ENCODE peak calls at places on chromosomes 5 and 9, in ten cellular contexts. U, N, W, X, Z, J, T, G, B and S are unnamed samples.

GRCh38 chr5:171749365-171749764 is 36.3 kb upstream of the SMIM23 start:
- DNase-seq in T (no peak), B (no peak), J (no peak), N (no peak), G (no peak), U (no peak), W (no peak), X (no peak), Z (no peak), S (no peak)

GRCh38 chr5:82356808-82357671 is 78.9 kb upstream of the RPS23 start:
- DNase-seq in W (peak; percentile 97), U (peak; percentile 92), X (no peak), N (peak; percentile 21), G (peak; percentile 7), B (peak; percentile 34), Z (no peak), J (peak; percentile 75), T (peak; percentile 50), S (peak; percentile 19)

GRCh38 chr9:33751536-33752129 is 43.7 kb upstream of the PRSS3 start:
- DNase-seq in X (no peak), Z (no peak), T (no peak), B (no peak), G (no peak), U (no peak), J (no peak), N (no peak), W (no peak), S (no peak)

GRCh38 chr5:149035282-149035882 is 27.5 kb downstream of the SH3TC2 start:
- DNase-seq in J (peak; percentile 75), G (peak; percentile 10), N (peak; percentile 50), T (peak; percentile 79), W (peak; percentile 76), U (peak; percentile 84), Z (peak; percentile 74), X (peak; percentile 54), B (peak; percentile 54), S (peak; percentile 54)

GRCh38 chr5:10701567-10702039 is 59.4 kb downstream of the DAP start:
- DNase-seq in J (no peak), W (peak; percentile 70), B (no peak), T (no peak), U (peak; percentile 77), G (no peak), X (peak; percentile 61), N (peak; percentile 50), Z (peak; percentile 45), S (peak; percentile 62)

GRCh38 chr9:133687856-133688761 is 50.0 kb downstream of the SARDH start:
- DNase-seq in J (no peak), T (no peak), G (no peak), Z (no peak), U (no peak), N (no peak), W (no peak), X (no peak), B (no peak), S (no peak)

GRCh38 chr5:35900997-35901396 is 37.4 kb downstream of the CAPSL start:
- DNase-seq in G (no peak), T (no peak), J (no peak), W (no peak), Z (no peak), X (no peak), N (no peak), U (no peak), B (no peak), S (no peak)

GRCh38 chr5:147690595-147690994 is 91.9 kb downstream of the JAKMIP2 start:
- DNase-seq in J (no peak), B (no peak), X (peak; percentile 2), N (no peak), G (no peak), W (no peak), Z (no peak), T (peak; percentile 60), U (no peak), S (no peak)

GRCh38 chr9:97484134-97484533 is 17.3 kb upstream of the TMOD1 start:
- DNase-seq in G (no peak), Z (no peak), B (no peak), U (no peak), T (no peak), J (no peak), X (no peak), W (no peak), N (no peak), S (no peak)

GRCh38 chr9:97491216-97491999 is 10.1 kb upstream of the TMOD1 start:
- DNase-seq in N (no peak), B (no peak), Z (no peak), J (no peak), G (no peak), U (no peak), W (no peak), T (no peak), X (no peak), S (no peak)

GRCh38 chr9:97487880-97488279 is 13.6 kb upstream of the TMOD1 start:
- DNase-seq in B (no peak), G (no peak), N (no peak), X (no peak), U (no peak), Z (no peak), T (no peak), W (no peak), J (no peak), S (no peak)

DNA sequence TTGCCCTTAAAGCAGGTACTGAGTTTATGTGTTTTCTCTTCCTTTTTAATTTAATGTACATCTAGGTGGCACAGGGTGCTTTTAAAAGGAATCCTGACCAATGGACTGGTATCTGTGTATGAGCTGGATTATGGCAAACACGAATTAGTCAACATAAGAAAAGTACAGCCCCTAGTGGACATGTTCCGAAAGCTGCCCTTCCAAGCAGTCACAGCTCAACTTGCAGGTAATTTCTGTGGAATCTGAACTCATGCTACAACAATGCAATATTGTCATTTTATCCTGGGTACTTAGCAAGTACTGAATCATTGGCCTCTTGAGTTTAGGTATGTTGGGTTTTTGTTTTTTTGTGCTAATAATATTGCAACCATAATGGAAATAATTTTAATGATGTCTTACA is 14.4 kb upstream of the TMOD1 start:
- DNase-seq in N (no peak), J (no peak), B (no peak), U (no peak), G (no peak), X (no peak), T (no peak), Z (no peak), W (peak; percentile 25), S (no peak)
- TF ChIP-seq CTCF in N (peak; percentile 12), J (no peak), B (no peak), U (peak; percentile 43), G (peak; percentile 15), X (peak; percentile 58), T (peak; percentile 50), Z (peak; percentile 54), W (peak; percentile 40), S (no peak)

DNA sequence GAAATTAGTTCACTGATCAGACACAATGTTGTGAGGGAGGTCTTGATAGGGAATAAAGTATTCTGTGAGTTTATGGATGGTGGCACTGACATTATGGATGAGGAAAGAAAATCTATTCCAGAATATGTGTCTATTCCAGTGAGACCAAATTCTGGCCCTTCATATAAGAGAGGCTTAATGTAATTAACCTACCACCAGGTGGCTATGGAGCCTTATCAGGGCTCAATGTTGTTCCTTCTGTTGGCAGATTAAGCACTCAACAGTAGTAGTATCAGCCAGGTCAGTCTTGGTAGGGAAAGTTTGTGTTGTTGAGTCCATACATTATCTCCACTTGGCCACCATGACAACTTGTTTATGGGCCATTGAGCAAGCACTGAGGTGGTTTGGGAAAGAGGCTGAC is 41.7 kb upstream of the BARX1 start:
- DNase-seq in N (no peak), J (no peak), T (no peak), B (no peak), Z (no peak), W (no peak), X (peak; percentile 11), G (no peak), U (no peak), S (no peak)
- TF ChIP-seq CTCF in N (no peak), J (no peak), T (peak; percentile 53), B (no peak), Z (peak; percentile 18), W (peak; percentile 11), X (peak; percentile 41), G (no peak), U (no peak), S (no peak)

DNA sequence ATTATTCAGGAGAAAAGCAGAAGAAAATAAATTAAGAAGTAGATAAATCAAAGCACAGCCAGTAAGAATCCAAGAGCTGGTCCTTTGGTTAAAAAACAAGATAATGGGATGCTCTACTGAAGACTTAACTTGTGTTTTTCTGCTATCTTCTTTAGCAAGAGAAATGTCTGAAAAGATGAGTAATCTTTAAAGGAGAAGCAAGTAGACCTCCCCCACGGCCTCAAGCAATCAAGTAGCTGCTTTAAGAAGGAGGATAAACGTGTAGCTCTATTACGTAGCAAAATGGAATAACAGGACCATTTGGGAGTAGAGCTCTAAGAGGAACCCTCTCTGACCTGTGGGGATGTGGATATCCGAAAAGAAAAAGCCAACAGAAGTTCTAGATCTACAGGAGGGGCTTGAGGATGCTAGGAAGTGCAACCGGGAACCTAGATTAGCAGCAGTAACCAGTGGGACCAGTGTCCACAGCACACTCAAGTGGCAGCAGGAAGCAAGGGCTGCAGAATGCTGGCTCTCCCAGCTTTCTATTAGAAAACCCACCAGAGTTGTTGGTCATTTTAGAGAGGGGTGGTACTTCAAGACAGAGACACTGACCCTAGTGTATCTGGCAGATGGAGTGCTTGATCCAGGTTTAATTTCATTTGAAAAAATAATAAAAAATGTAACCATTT is 185.4 kb downstream of the GABBR2 start:
- DNase-seq in X (no peak), W (peak; percentile 74), U (peak; percentile 45), Z (no peak), B (no peak), N (no peak), T (peak; percentile 53), J (no peak), G (no peak), S (no peak)
- TF ChIP-seq CTCF in X (peak; percentile 32), W (peak; percentile 63), U (peak; percentile 47), Z (peak; percentile 38), B (no peak), N (peak; percentile 3), T (peak; percentile 63), J (no peak), G (peak; percentile 30), S (no peak)

GRCh38 chr5:75512383-75513074 is 838 bp downstream of the POLK start:
- DNase-seq in B (no peak), N (peak; percentile 9), W (peak; percentile 28), G (no peak), U (peak; percentile 18), X (no peak), Z (no peak), J (no peak), T (no peak), S (no peak)

GRCh38 chr5:75510417-75510835 is 1.0 kb downstream of the CERT1 start:
- DNase-seq in N (peak; percentile 11), B (no peak), U (peak; percentile 50), T (no peak), J (no peak), Z (no peak), G (no peak), W (peak; percentile 46), X (peak; percentile 35), S (no peak)

GRCh38 chr5:75511435-75512382 is at the start of the genes CERT1 and POLK:
- DNase-seq in J (peak; percentile 99), G (peak; percentile 97), U (peak; percentile 98), W (peak; percentile 97), Z (peak; percentile 90), B (peak; percentile 95), T (peak; percentile 99), X (peak; percentile 96), N (peak; percentile 95), S (peak; percentile 96)

GRCh38 chr5:75509956-75510355 is 1.5 kb downstream of the CERT1 start:
- DNase-seq in J (peak; percentile 60), B (no peak), N (peak; percentile 34), X (no peak), Z (no peak), T (no peak), U (peak; percentile 79), W (peak; percentile 62), G (no peak), S (peak; percentile 31)

GRCh38 chr5:75510836-75511434 is 494 bp downstream of the CERT1 start:
- DNase-seq in N (peak; percentile 21), G (peak; percentile 65), Z (peak; percentile 18), B (peak; percentile 27), X (peak; percentile 42), J (peak; percentile 47), W (peak; percentile 13), U (no peak), T (peak; percentile 43), S (peak; percentile 36)
- TF ChIP-seq CTCF in N (no peak), G (no peak), Z (no peak), B (no peak), X (no peak), J (no peak), W (no peak), U (no peak), T (peak; percentile 10), S (no peak)